ENCODE peak calls at places on chromosome 5, in seven cellular contexts. Z is neural crest cell, E is foreskin fibroblast, N is gastrocnemius medialis, Y is GM12864, W is progenitor cell of endocrine pancreas, Q is colonic mucosa. O is an unnamed sample.

GRCh38 chr5:136703706-136704105 is 338.4 kb upstream of the TRPC7 start:
- DNase-seq in Z (no peak), E (no peak), N (no peak), Y (no peak), W (no peak), Q (no peak), O (no peak)

GRCh38 chr5:33425334-33425733 is 15.4 kb upstream of the TARS1 start:
- DNase-seq in Z (no peak), E (no peak), N (no peak), Y (no peak), W (no peak), Q (no peak), O (no peak)

GRCh38 chr5:124630767-124631704 is 115.4 kb downstream of the ZNF608 start:
- DNase-seq in Z (no peak), E (peak), N (no peak), Y (no peak), W (no peak), Q (no peak), O (no peak)

GRCh38 chr5:129830288-129830687 is 74.0 kb upstream of the CHSY3 start:
- DNase-seq in Z (no peak), E (no peak), N (no peak), Y (no peak), W (no peak), Q (no peak), O (no peak)

GRCh38 chr5:159034083-159034824 is 65.5 kb downstream of the EBF1 start:
- DNase-seq in Z (peak), E (peak), N (no peak), Y (no peak), W (no peak), Q (no peak), O (no peak)

GRCh38 chr5:1341863-1342262 is 3.0 kb downstream of the CLPTM1L start:
- DNase-seq in Z (no peak), E (no peak), N (no peak), Y (peak), W (no peak), Q (no peak), O (no peak)

GRCh38 chr5:123206618-123207320 is 117.7 kb downstream of the PRDM6 start:
- DNase-seq in Z (no peak), E (peak), N (no peak), Y (no peak), W (no peak), Q (no peak), O (no peak)

GRCh38 chr5:71830626-71831539 is 111.8 kb downstream of the CARTPT start:
- DNase-seq in Z (no peak), E (peak), N (peak), Y (no peak), W (no peak), Q (peak), O (peak)

GRCh38 chr5:43019293-43019614 is 20.9 kb downstream of the ANXA2R start:
- DNase-seq in Z (no peak), E (no peak), N (no peak), Y (no peak), W (no peak), Q (no peak), O (no peak)

GRCh38 chr5:169511708-169512107 is 71.9 kb upstream of the SPDL1 start:
- DNase-seq in Z (no peak), E (no peak), N (no peak), Y (no peak), W (no peak), Q (no peak), O (no peak)
- TF ChIP-seq CTCF in Z (peak), E (no peak), N (no peak), Y (peak), W (peak), Q (no peak), O (no peak)

GRCh38 chr5:141681695-141682641 is at the start of gene ARAP3:
- DNase-seq in Z (peak), E (peak), N (peak), Y (no peak), W (peak), Q (peak), O (no peak)
- TF ChIP-seq CTCF in Z (no peak), E (no peak), N (no peak), Y (no peak), W (no peak), Q (no peak), O (no peak)

GRCh38 chr5:55407059-55407684 is 99.4 kb downstream of the MTREX start:
- DNase-seq in Z (no peak), E (peak), N (no peak), Y (no peak), W (no peak), Q (no peak), O (peak)

GRCh38 chr5:55407984-55408383 is 100.2 kb downstream of the MTREX start:
- DNase-seq in Z (no peak), E (peak), N (no peak), Y (no peak), W (no peak), Q (no peak), O (no peak)

GRCh38 chr5:55406292-55406691 is 98.5 kb downstream of the MTREX start:
- DNase-seq in Z (no peak), E (peak), N (no peak), Y (no peak), W (no peak), Q (no peak), O (no peak)

DNA sequence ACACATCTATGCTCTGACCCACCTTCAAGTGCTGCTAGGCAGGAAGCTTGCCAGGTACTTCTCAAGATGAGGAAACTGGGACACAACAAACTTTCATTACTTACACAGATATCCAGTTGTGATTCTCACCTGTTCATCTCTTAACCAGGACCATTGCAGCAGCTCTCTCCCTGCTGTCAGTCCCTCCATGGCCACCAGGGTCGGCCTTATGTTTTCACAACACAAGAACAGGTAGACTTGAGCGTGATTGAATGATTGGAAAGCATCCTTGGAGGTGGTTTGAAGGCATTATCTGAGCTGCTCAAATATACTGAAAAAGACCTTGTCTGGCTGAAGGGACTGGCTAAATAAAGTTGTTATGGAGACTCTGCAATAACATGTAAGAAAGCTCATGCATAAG is 94.4 kb downstream of the MTREX start:
- DNase-seq in Z (no peak), E (no peak), N (no peak), Y (no peak), W (no peak), Q (no peak), O (no peak)
- TF ChIP-seq CTCF in Z (peak), E (peak), N (no peak), Y (peak), W (peak), Q (no peak), O (no peak)

GRCh38 chr5:74766348-74766886 is 500 bp downstream of the GFM2 start:
- DNase-seq in Z (no peak), E (no peak), N (no peak), Y (no peak), W (no peak), Q (peak), O (no peak)
- TF ChIP-seq CTCF in Z (peak), E (no peak), N (no peak), Y (peak), W (peak), Q (peak), O (no peak)

DNA sequence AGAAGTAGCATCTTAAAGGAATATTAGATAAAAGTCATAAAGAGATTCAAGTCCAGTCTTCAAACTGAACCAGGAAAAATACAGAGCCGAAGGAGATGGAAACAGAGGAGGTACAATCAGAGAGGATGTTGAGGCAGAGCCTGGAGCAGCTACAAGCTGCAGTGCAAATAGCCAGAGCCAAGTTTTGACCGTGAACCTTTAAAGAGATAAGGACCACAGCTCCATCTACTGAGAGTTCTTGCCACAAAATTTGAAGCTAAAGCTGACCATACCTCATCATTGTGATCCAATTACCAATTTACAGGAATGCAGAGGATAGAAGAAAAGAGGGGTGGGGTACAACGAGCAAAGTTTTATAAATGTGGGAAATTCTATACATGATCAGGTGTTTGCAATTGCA is 10.4 kb upstream of the DEPDC1B start:
- DNase-seq in Z (no peak), E (no peak), N (no peak), Y (no peak), W (no peak), Q (no peak), O (no peak)
- TF ChIP-seq CTCF in Z (no peak), E (no peak), N (no peak), Y (no peak), W (no peak), Q (no peak), O (no peak)

GRCh38 chr5:139654464-139654863 is 6.3 kb downstream of the CXXC5 start:
- DNase-seq in Z (no peak), E (no peak), N (no peak), Y (no peak), W (no peak), Q (no peak), O (no peak)

GRCh38 chr5:139651502-139651862 is 3.3 kb downstream of the CXXC5 start:
- DNase-seq in Z (no peak), E (no peak), N (no peak), Y (no peak), W (no peak), Q (no peak), O (no peak)

GRCh38 chr5:139653616-139654015 is 5.5 kb downstream of the CXXC5 start:
- DNase-seq in Z (no peak), E (no peak), N (no peak), Y (no peak), W (no peak), Q (no peak), O (no peak)

GRCh38 chr5:139651863-139652787 is 4.0 kb downstream of the CXXC5 start:
- DNase-seq in Z (peak), E (peak), N (peak), Y (peak), W (no peak), Q (peak), O (no peak)

GRCh38 chr5:139652788-139653241 is 4.7 kb downstream of the CXXC5 start:
- DNase-seq in Z (no peak), E (peak), N (no peak), Y (no peak), W (no peak), Q (no peak), O (no peak)
- TF ChIP-seq CTCF in Z (no peak), E (no peak), N (no peak), Y (peak), W (no peak), Q (no peak), O (no peak)

GRCh38 chr5:109479260-109479860 is 69.6 kb upstream of the PJA2 start:
- DNase-seq in Z (no peak), E (peak), N (no peak), Y (no peak), W (no peak), Q (no peak), O (no peak)
- TF ChIP-seq CTCF in Z (peak), E (peak), N (no peak), Y (peak), W (peak), Q (peak), O (no peak)

GRCh38 chr5:134845852-134846640 is at the start of gene C5orf24:
- DNase-seq in Z (peak), E (peak), N (peak), Y (peak), W (peak), Q (peak), O (peak)

GRCh38 chr5:134857401-134857800 is 11.6 kb downstream of the C5orf24 start:
- DNase-seq in Z (no peak), E (no peak), N (no peak), Y (no peak), W (no peak), Q (no peak), O (no peak)

GRCh38 chr5:134846641-134846960 is 833 bp downstream of the C5orf24 start:
- DNase-seq in Z (no peak), E (peak), N (no peak), Y (no peak), W (no peak), Q (no peak), O (no peak)

DNA sequence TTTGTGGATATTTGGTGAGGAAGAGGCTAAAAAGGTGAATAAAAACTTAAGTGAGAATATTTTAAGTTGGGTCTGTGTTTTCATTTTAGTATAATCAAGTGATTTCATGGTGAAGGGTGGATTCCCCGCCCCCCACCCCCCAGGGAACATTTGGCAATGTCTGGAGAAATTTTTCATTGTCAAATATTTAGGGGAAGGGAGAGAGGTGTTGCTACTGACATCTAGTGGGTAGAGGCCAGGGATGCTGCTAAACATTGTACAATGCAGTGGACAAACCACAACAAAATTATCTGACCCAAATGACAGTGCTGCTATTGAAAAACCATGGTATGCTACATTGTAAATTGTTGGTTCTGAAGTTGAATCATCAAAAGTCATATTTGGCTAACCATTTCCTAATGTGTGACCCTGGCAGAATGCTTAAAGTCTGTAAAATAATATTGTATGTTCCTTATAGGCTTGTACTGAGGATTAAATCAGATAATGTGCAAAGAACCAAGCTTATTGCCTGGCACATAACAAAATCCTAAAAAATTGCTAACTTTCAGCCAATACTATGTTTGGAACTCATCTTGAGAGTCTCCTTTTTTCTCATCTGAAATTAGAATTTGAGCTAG is 5.6 kb downstream of the C5orf24 start:
- DNase-seq in Z (no peak), E (peak), N (no peak), Y (no peak), W (no peak), Q (no peak), O (no peak)
- TF ChIP-seq CTCF in Z (peak), E (peak), N (no peak), Y (peak), W (peak), Q (no peak), O (peak)

GRCh38 chr5:54243483-54244080 is 66.8 kb downstream of the ARL15 start:
- DNase-seq in Z (peak), E (peak), N (no peak), Y (no peak), W (peak), Q (no peak), O (no peak)

GRCh38 chr5:54251981-54252380 is 58.4 kb downstream of the ARL15 start:
- DNase-seq in Z (no peak), E (peak), N (no peak), Y (no peak), W (no peak), Q (no peak), O (no peak)

GRCh38 chr5:54247226-54247625 is 63.1 kb downstream of the ARL15 start:
- DNase-seq in Z (no peak), E (no peak), N (no peak), Y (no peak), W (no peak), Q (no peak), O (no peak)

GRCh38 chr5:54254482-54255198 is 55.7 kb downstream of the ARL15 start:
- DNase-seq in Z (no peak), E (peak), N (no peak), Y (no peak), W (no peak), Q (no peak), O (no peak)

DNA sequence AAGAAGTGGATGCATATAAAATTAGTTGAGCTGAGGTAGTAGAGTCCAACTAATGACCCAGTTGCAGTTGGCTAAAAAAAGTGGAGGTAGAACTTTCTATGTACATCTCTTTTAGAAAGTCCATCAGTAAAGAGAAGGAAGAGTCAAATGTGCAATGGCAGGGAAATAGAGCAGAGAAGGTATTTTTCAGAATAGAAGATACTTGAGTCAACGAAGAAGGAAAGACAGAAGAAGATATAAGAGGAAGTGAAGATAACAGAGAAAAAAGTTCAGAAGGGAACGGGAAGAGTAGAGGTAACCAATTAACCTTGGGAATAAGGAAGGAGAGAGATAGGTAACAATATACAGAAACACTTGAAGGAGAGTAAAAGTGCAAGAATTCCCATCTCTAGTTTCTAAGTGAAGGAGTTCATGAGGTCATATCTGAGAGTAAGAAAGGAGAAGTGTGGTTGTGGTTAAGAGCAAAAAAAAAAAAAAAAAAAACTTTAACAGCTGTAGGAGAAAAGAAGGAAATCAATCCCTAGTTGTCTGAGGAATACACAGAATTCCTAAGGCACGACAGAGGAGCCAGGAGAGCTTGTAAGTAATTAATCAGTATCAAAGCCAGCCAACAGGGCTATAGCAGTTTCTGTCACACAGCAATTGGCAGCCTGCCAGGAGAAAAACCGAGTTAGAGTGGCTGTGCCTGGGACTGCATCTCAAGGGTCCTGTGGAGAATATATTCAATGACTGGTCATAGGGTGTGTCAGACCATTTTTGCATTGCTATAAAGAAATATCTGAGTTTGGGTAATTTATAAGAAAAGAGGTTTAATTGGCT is 61.0 kb downstream of the ARL15 start:
- DNase-seq in Z (no peak), E (no peak), N (no peak), Y (no peak), W (no peak), Q (peak), O (no peak)
- TF ChIP-seq CTCF in Z (no peak), E (no peak), N (no peak), Y (no peak), W (no peak), Q (no peak), O (no peak)